ENCODE peak calls at places on chromosome 16, in ten cellular contexts. F is dorsolateral prefrontal cortex; O is sigmoid colon; V is ovary; U is thoracic aorta; H is heart right ventricle; D is CD4-positive, alpha-beta memory T cell; N is CD8-positive, alpha-beta memory T cell; W is tibial artery; Q is IMR-90. C is an unnamed sample.
A peak's percentile ranks its signal among the peaks of the same experiment; 100 is the strongest.

GRCh38 chr16:88458039-88458772 is 5.1 kb downstream of the ZFPM1 start:
- DNase-seq in F (no peak), O (no peak), W (no peak), H (no peak), U (no peak), V (no peak), D (no peak), N (no peak), Q (no peak), C (no peak)

GRCh38 chr16:12570046-12570618 is 233.6 kb downstream of the CPPED1 start:
- DNase-seq in U (no peak), O (no peak), Q (no peak), V (no peak), H (no peak), N (no peak), D (no peak), F (no peak), W (no peak), C (no peak)

GRCh38 chr16:89108412-89108811 is 14.8 kb downstream of the ACSF3 start:
- DNase-seq in H (no peak), V (no peak), W (no peak), F (no peak), U (no peak), D (no peak), Q (no peak), O (no peak), N (no peak), C (no peak)

GRCh38 chr16:87705780-87706277 is 60.0 kb downstream of the KLHDC4 start:
- DNase-seq in O (no peak), F (no peak), H (no peak), U (no peak), Q (no peak), V (no peak), W (no peak), N (no peak), D (no peak), C (no peak)

GRCh38 chr16:1381655-1382406 is 30.1 kb downstream of the GNPTG start:
- DNase-seq in Q (no peak), F (no peak), W (no peak), U (no peak), V (no peak), H (no peak), O (no peak), N (no peak), D (no peak), C (no peak)

GRCh38 chr16:20768818-20769217 is 5.0 kb downstream of the ACSM3 start:
- DNase-seq in W (no peak), O (no peak), D (no peak), U (no peak), Q (no peak), N (no peak), F (no peak), H (no peak), V (no peak), C (no peak)

GRCh38 chr16:85057948-85058347 is 30.4 kb downstream of the KIAA0513 start:
- DNase-seq in N (no peak), F (no peak), Q (no peak), W (no peak), D (no peak), U (no peak), O (no peak), H (peak; percentile 57), V (no peak), C (no peak)

GRCh38 chr16:87685405-87685755 is 80.4 kb downstream of the KLHDC4 start:
- DNase-seq in N (no peak), O (no peak), Q (no peak), W (no peak), D (no peak), V (no peak), F (no peak), H (no peak), U (no peak), C (no peak)

GRCh38 chr16:10876799-10877341 is at the start of gene CIITA:
- DNase-seq in F (peak; percentile 40), U (peak; percentile 51), H (peak; percentile 73), W (peak; percentile 91), V (peak; percentile 42), Q (peak; percentile 86), N (peak; percentile 51), O (peak; percentile 87), D (peak; percentile 31), C (no peak)

GRCh38 chr16:53094013-53094630 is 39.3 kb downstream of the CHD9 start:
- DNase-seq in N (peak; percentile 56), H (peak; percentile 52), W (peak; percentile 57), V (peak; percentile 40), O (peak; percentile 82), D (peak; percentile 24), Q (no peak), U (no peak), F (no peak), C (no peak)

GRCh38 chr16:53090591-53091507 is 36.1 kb downstream of the CHD9 start:
- DNase-seq in N (no peak), O (peak; percentile 99), D (no peak), F (peak; percentile 59), Q (peak; percentile 98), U (peak; percentile 86), H (peak; percentile 96), V (peak; percentile 95), W (peak; percentile 97), C (no peak)

GRCh38 chr16:53090271-53090590 is 35.4 kb downstream of the CHD9 start:
- DNase-seq in O (no peak), N (no peak), H (no peak), F (no peak), D (no peak), Q (no peak), V (no peak), U (no peak), W (no peak), C (no peak)

GRCh38 chr16:53091508-53092211 is 36.9 kb downstream of the CHD9 start:
- DNase-seq in O (peak; percentile 85), H (peak; percentile 71), D (no peak), N (no peak), V (peak; percentile 46), Q (peak; percentile 92), U (no peak), W (peak; percentile 76), F (peak; percentile 59), C (no peak)

GRCh38 chr16:53093162-53093744 is 38.5 kb downstream of the CHD9 start:
- DNase-seq in W (no peak), U (no peak), V (no peak), H (no peak), O (no peak), Q (no peak), F (no peak), N (no peak), D (no peak), C (no peak)
- H3K27ac ChIP-seq in W (peak overlapping the region; percentile 26), U (peak overlapping the region; percentile 29), V (no peak overlapping the region), H (peak overlapping the region; percentile 87), O (peak overlapping the region; percentile 90), Q (no peak overlapping the region), F (peak overlapping the region; percentile 52), N (no peak overlapping the region), D (no peak overlapping the region), C (no peak overlapping the region)

GRCh38 chr16:4641306-4641687 is 16.7 kb downstream of the MGRN1 start:
- DNase-seq in N (no peak), U (no peak), V (no peak), D (no peak), H (no peak), Q (no peak), O (no peak), W (no peak), F (no peak), C (no peak)

GRCh38 chr16:4637501-4638166 is 13.0 kb downstream of the MGRN1 start:
- DNase-seq in F (no peak), N (no peak), D (no peak), O (no peak), U (no peak), V (no peak), H (no peak), W (no peak), Q (no peak), C (no peak)

GRCh38 chr16:4641876-4642275 is 17.2 kb downstream of the MGRN1 start:
- DNase-seq in O (no peak), W (no peak), D (no peak), V (no peak), H (no peak), Q (no peak), U (no peak), N (no peak), F (no peak), C (no peak)

GRCh38 chr16:4640572-4641305 is 16.1 kb downstream of the MGRN1 start:
- DNase-seq in N (peak; percentile 6), Q (no peak), F (no peak), U (no peak), H (no peak), D (no peak), W (no peak), O (no peak), V (no peak), C (no peak)

DNA sequence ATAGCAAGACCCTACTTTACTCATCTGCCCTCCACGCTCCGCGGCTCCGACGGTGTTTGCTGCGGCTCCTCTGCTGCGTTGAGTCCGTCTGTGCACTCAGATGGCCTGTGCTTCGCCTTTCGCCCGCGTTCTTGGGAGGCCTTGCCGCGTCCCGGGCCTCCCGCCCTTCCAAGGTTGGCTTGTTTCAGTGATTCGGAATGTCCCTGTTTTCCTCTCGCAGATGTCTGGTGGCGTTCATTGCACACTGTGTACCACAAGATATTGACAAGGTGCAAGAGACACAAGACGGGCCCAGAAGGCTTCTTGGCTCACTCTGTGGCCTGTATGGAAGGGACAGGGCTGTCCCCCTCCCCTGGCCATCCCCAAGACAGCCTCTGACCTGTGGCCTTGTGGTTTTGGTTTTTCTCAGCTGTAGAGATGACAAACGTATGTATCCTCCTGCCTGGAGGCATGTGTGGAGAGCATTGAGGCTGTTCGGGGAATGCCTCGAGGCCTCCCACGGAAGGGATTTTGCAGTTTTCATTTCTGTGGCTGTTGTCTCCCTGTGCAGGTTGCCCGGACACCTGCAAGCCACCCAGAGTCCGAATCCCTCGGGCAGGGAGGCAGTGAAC is 15.4 kb downstream of the MGRN1 start:
- DNase-seq in Q (no peak), W (no peak), V (no peak), U (no peak), N (no peak), D (no peak), H (no peak), O (no peak), F (no peak), C (no peak)
- H3K27me3 ChIP-seq in Q (no peaks in the 10 kb centered on the region), W (no peaks in the 10 kb centered on the region), V (no peaks in the 10 kb centered on the region), U (no peaks in the 10 kb centered on the region), N (no peaks in the 10 kb centered on the region), D (no peaks in the 10 kb centered on the region), H (no peaks in the 10 kb centered on the region), O (no peaks in the 10 kb centered on the region), F (no peaks in the 10 kb centered on the region), C (no peaks in the 10 kb centered on the region)

GRCh38 chr16:31200821-31201510 is 1.6 kb downstream of the PYCARD start:
- DNase-seq in O (no peak), H (no peak), W (no peak), F (no peak), N (peak; percentile 34), V (no peak), Q (no peak), U (no peak), D (peak; percentile 67), C (peak; percentile 41)
- H3K27ac ChIP-seq in O (no peak overlapping the region), H (no peak overlapping the region), W (no peak overlapping the region), F (no peak overlapping the region), N (no peak overlapping the region), V (peak overlapping the region; percentile 22), Q (no peak overlapping the region), U (no peak overlapping the region), D (no peak overlapping the region), C (no peak overlapping the region)

DNA sequence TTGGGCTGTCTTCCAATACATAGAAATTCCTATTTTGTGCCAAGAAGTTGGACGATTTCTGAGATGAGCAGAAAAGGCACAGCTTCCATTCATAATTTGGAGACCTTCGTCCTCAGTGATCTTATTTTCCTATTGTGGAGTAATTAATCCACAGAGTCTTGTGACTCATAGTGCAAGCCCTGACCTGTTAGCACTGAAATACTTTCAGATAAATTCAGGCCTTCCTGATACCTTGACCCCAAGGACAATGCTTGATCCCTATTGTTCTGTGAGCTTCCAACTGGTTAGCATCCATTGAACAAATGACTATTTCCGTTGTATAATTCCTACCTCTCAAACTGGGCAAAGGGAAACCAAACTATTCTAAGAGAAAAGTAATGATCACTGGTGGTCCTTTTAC is 78.5 kb upstream of the CDH11 start:
- DNase-seq in O (no peak), U (no peak), Q (no peak), N (no peak), D (no peak), V (no peak), F (no peak), W (no peak), H (no peak), C (no peak)
- H3K27me3 ChIP-seq in O (no peaks in the 10 kb centered on the region), U (no peaks in the 10 kb centered on the region), Q (no peaks in the 10 kb centered on the region), N (no peaks in the 10 kb centered on the region), D (no peaks in the 10 kb centered on the region), V (no peaks in the 10 kb centered on the region), F (no peaks in the 10 kb centered on the region), W (no peaks in the 10 kb centered on the region), H (no peaks in the 10 kb centered on the region), C (no peaks in the 10 kb centered on the region)